ENCODE peak calls at places on chromosomes 12 and 14, in seven cellular contexts. E is K562, X is HCT116, S is A549, T is NB4, L is body of pancreas, M is suprapubic skin. Y is an unnamed sample.

GRCh38 chr12:123150804-123151678 is at the start of gene PITPNM2:
- DNase-seq in E (peak; percentile 87), M (no peak), X (no peak), S (peak; percentile 57), T (peak; percentile 84), L (peak; percentile 75), Y (peak; percentile 53)

GRCh38 chr12:87074801-87075200 is 818.6 kb upstream of the MGAT4C start:
- DNase-seq in M (no peak), T (no peak), X (no peak), E (no peak), S (no peak), L (no peak), Y (no peak)

GRCh38 chr12:59736786-59737185 is 141.0 kb downstream of the SLC16A7 start:
- DNase-seq in X (no peak), S (no peak), E (no peak), L (peak; percentile 16), M (no peak), T (peak; percentile 22), Y (peak; percentile 10)

GRCh38 chr14:59582845-59583509 is 6.4 kb upstream of the CCDC175 start:
- DNase-seq in T (peak; percentile 54), L (no peak), S (no peak), M (no peak), E (peak; percentile 9), X (no peak), Y (no peak)

GRCh38 chr12:122067966-122068365 is 10.6 kb upstream of the MLXIP start:
- DNase-seq in T (peak; percentile 52), L (peak; percentile 37), S (no peak), M (no peak), E (no peak), X (no peak), Y (no peak)

GRCh38 chr12:115771065-115771464 is 506.4 kb downstream of the MED13L start:
- DNase-seq in T (peak; percentile 8), X (peak; percentile 13), M (no peak), L (no peak), E (no peak), S (no peak), Y (no peak)

GRCh38 chr12:65443038-65443437 is 164.6 kb downstream of the MSRB3 start:
- DNase-seq in S (no peak), L (no peak), M (no peak), X (no peak), E (no peak), T (no peak), Y (no peak)

GRCh38 chr12:40701756-40702155 is 9.5 kb downstream of the CNTN1 start:
- DNase-seq in M (no peak), S (no peak), T (no peak), X (no peak), E (no peak), L (no peak), Y (no peak)

GRCh38 chr12:28550757-28551381 is 360.6 kb downstream of the CCDC91 start:
- DNase-seq in T (no peak), X (peak; percentile 37), S (peak; percentile 7), M (no peak), L (no peak), E (no peak), Y (peak; percentile 9)

GRCh38 chr12:65300679-65301349 is 22.3 kb downstream of the MSRB3 start:
- DNase-seq in E (peak; percentile 22), X (peak; percentile 54), T (peak; percentile 26), L (peak; percentile 13), S (peak; percentile 20), M (no peak), Y (no peak)

GRCh38 chr14:102592969-102593840 is 756 bp downstream of the RCOR1 start:
- DNase-seq in L (peak; percentile 61), M (no peak), X (no peak), T (peak; percentile 58), E (peak; percentile 59), S (peak; percentile 66), Y (no peak)

GRCh38 chr14:61753631-61754030 is 8.6 kb upstream of the SNAPC1 start:
- DNase-seq in L (no peak), X (no peak), M (no peak), E (no peak), S (no peak), T (peak; percentile 19), Y (no peak)

GRCh38 chr14:100067971-100068959 is 3.0 kb downstream of the EVL start:
- DNase-seq in S (no peak), X (peak; percentile 21), T (peak; percentile 87), L (peak; percentile 11), E (peak; percentile 72), M (no peak), Y (peak; percentile 29)

GRCh38 chr12:107461222-107461980 is 224.2 kb upstream of the PWP1 start:
- DNase-seq in X (no peak), L (peak; percentile 18), T (no peak), S (no peak), M (no peak), E (no peak), Y (peak; percentile 42)

GRCh38 chr12:98741615-98742265 is 96.7 kb downstream of the APAF1 start:
- DNase-seq in L (no peak), T (no peak), E (no peak), S (no peak), X (no peak), M (no peak), Y (no peak)

GRCh38 chr14:104996032-104996431 is 10.4 kb downstream of the CLBA1 start:
- DNase-seq in X (no peak), M (no peak), E (no peak), S (no peak), T (no peak), L (no peak), Y (no peak)

GRCh38 chr12:121792607-121793500 is 634 bp downstream of the RHOF start:
- DNase-seq in X (no peak), E (no peak), S (no peak), T (peak; percentile 83), M (no peak), L (no peak), Y (no peak)

DNA sequence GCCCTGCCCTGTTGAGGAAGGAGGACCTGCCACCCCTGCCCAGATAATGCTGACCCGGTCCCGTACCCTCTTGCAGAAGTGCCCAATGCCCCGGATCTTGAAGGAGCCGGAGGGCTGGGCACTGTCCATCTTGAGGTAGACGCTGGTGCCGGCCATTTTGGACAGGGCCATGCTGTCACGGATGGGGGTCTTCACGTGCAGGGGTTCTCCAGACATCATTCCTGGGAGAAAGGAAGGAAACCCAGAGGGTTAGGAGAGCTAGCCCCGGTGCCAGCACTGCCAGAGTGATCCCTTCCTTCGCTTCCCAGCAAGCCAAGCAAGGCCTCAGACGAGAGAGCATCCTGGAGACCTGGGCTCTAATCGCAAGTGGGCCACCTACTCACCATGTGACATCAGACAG is 4.2 kb downstream of the SDS start:
- DNase-seq in S (no peak), X (no peak), M (no peak), L (no peak), E (no peak), T (no peak), Y (no peak)
- TF ChIP-seq POLR2A in S (no peak), X (no peak), M (no peak), L (no peak), E (no peak), T (no peak), Y (no peak)

GRCh38 chr12:21451529-21451928 is 14.1 kb downstream of the PYROXD1 start:
- DNase-seq in S (no peak), E (no peak), T (no peak), L (no peak), M (no peak), X (no peak), Y (no peak)

GRCh38 chr12:21459474-21459873 is 22.0 kb downstream of the PYROXD1 start:
- DNase-seq in E (no peak), X (no peak), T (no peak), L (no peak), S (no peak), M (no peak), Y (no peak)

GRCh38 chr12:21453312-21453852 is 15.9 kb downstream of the PYROXD1 start:
- DNase-seq in X (no peak), T (no peak), S (no peak), L (no peak), M (no peak), E (no peak), Y (no peak)

GRCh38 chr12:21456291-21456780 is 18.9 kb downstream of the PYROXD1 start:
- DNase-seq in L (no peak), S (no peak), M (no peak), E (no peak), T (peak; percentile 90), X (no peak), Y (no peak)
- TF ChIP-seq POLR2A in L (no peak), S (no peak), M (no peak), E (no peak), T (no peak), X (no peak), Y (no peak)

DNA sequence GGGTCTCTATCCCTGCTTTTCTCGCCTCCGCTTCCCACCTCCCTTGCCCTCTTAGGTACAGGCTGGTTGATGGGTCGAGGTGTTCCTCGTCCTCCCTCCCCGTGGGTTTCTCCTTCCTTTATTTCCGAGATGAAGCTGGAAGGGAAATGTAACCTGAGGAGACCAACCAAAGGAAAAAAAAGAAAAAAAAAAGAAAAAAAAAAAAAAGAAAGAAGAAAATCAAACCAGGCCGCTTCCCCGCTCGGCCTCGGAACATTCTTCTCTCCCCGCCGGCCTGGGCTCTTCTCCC is 1.7 kb upstream of the NFATC4 start:
- DNase-seq in E (no peak), X (no peak), T (no peak), M (no peak), L (no peak), S (no peak), Y (no peak)
- TF ChIP-seq POLR2A in E (no peak), X (no peak), T (no peak), M (no peak), L (no peak), S (no peak), Y (no peak)

GRCh38 chr12:1530592-1531159 is 63.7 kb downstream of the FBXL14 start:
- DNase-seq in M (no peak), E (peak; percentile 58), T (no peak), X (no peak), S (no peak), L (no peak), Y (no peak)

GRCh38 chr12:1528791-1529190 is 65.6 kb downstream of the FBXL14 start:
- DNase-seq in T (no peak), E (no peak), M (no peak), X (no peak), L (no peak), S (no peak), Y (no peak)

GRCh38 chr12:1531160-1531653 is 63.2 kb downstream of the FBXL14 start:
- DNase-seq in T (no peak), L (no peak), X (no peak), M (no peak), S (no peak), E (no peak), Y (no peak)

GRCh38 chr12:1529228-1529861 is 65.0 kb downstream of the FBXL14 start:
- DNase-seq in E (no peak), L (no peak), M (no peak), S (no peak), T (no peak), X (no peak), Y (no peak)

DNA sequence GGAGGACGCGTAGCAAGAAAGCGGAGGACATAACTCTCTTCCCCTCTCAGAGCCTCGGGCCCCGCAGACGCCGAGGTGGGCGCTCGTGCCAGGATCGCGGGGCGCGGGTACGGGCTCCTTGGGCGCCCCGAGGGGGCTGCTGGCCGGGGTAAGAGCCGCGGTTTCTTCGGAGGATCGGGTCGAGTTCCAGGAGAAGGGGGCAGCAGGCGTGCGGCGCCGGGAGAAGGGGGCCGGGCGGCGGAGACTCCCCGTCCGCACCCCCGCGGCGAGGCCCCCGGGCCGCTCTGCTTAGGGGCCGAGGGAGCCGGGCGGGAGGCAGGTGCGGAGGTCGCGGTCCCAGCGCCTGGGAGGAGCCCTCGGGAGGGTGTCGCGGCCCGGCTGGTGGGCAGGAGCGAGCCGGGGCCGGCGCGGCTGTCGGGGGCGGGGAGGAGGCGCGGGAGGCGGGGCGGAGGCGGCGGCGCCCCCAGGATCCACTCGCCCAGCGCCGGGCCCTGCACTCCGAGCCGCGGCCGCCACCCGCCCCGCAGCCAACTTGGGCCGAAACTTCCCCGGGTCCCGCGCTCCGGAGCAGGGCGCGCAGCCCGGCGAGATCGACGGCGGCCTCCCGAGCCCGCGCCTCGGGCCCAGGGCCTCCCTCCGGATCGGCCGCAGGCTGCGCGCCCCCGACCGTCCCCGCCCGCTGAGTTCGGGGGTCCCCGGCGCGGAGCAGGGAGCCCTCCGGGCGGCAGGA is 64.4 kb downstream of the FBXL14 start:
- DNase-seq in E (peak; percentile 71), S (no peak), X (no peak), M (no peak), T (no peak), L (peak; percentile 17), Y (no peak)
- TF ChIP-seq POLR2A in E (no peak), S (no peak), X (no peak), M (no peak), T (no peak), L (no peak), Y (peak; percentile 35)

Y was measured in H54.